ENCODE peak calls at places on chromosomes 4 and X, in four cellular contexts. C is CD4-positive, alpha-beta memory T cell; X is PC-3; R is stomach. K is an unnamed sample. For H3K4me1, the result is how much of the 10 kb centered on the place peaks cover.

GRCh38 chrX:45070116-45071007 is 130.3 kb downstream of the DIPK2B start:
- DNase-seq in X (peak), C (peak), R (no peak), K (peak)

GRCh38 chr4:176436500-176436973 is 116.8 kb downstream of the SPCS3 start:
- DNase-seq in R (no peak), X (peak), C (no peak), K (peak)

GRCh38 chrX:32530802-32531403 is 680.4 kb downstream of the DMD start:
- DNase-seq in X (peak), R (no peak), C (peak), K (no peak)

GRCh38 chrX:38275615-38276014 is 51.7 kb downstream of the RPGR start:
- DNase-seq in X (peak), C (no peak), R (no peak), K (peak)

GRCh38 chrX:13658602-13659001 is 5.7 kb downstream of the TCEANC start:
- DNase-seq in X (peak), R (no peak), C (peak), K (no peak)

GRCh38 chrX:54306379-54306778 is 51.5 kb downstream of the WNK3 start:
- DNase-seq in X (no peak), C (no peak), R (no peak), K (no peak)

GRCh38 chr4:38787693-38788092 is 4.9 kb upstream of the TLR10 start:
- DNase-seq in X (no peak), C (no peak), R (no peak), K (no peak)

GRCh38 chrX:135420831-135421230 is 913 bp upstream of the SMIM10L2A start:
- DNase-seq in C (no peak), R (no peak), X (no peak), K (no peak)

GRCh38 chr4:8854866-8855265 is 16.8 kb downstream of the HMX1 start:
- DNase-seq in X (no peak), C (no peak), R (no peak), K (peak)

GRCh38 chrX:12052109-12052508 is 86.2 kb upstream of the FRMPD4 start:
- DNase-seq in R (no peak), X (no peak), C (no peak), K (no peak)

GRCh38 chrX:105781794-105782193 is 40.5 kb upstream of the NRK start:
- DNase-seq in C (no peak), X (no peak), R (no peak), K (no peak)

GRCh38 chr4:189235599-189235998 is 705.1 kb upstream of the FRG1 start:
- DNase-seq in R (no peak), C (no peak), X (no peak), K (no peak)

GRCh38 chr4:169272265-169272886 is 1.6 kb upstream of the SH3RF1 start:
- DNase-seq in X (peak), C (no peak), R (no peak), K (no peak)

GRCh38 chr4:6333301-6334202 is 63.9 kb downstream of the WFS1 start:
- DNase-seq in C (no peak), X (peak), R (no peak), K (no peak)

GRCh38 chr4:135718019-135718418 is 1516.4 kb upstream of the PABPC4L start:
- DNase-seq in X (peak), R (no peak), C (no peak), K (no peak)

GRCh38 chrX:27796640-27797257 is 11.0 kb upstream of the MAGEB10 start:
- DNase-seq in C (no peak), R (no peak), X (no peak), K (no peak)

GRCh38 chrX:69127466-69127865 is 37.8 kb downstream of the PJA1 start:
- DNase-seq in R (no peak), C (no peak), X (peak), K (no peak)

GRCh38 chr4:188400456-188400855 is 261.2 kb downstream of the TRIML1 start:
- DNase-seq in R (no peak), X (no peak), C (no peak), K (no peak)

GRCh38 chr4:33411182-33411581 is 2691.0 kb downstream of the PCDH7 start:
- DNase-seq in X (peak), C (no peak), R (no peak), K (no peak)

GRCh38 chr4:31125061-31125460 is 404.9 kb downstream of the PCDH7 start:
- DNase-seq in X (no peak), R (no peak), C (no peak), K (no peak)

GRCh38 chrX:40845331-40845911 is 110.1 kb upstream of the MED14 start:
- DNase-seq in C (no peak), R (no peak), X (peak), K (peak)

GRCh38 chr4:76626686-76627465 is 191.8 kb downstream of the SHROOM3 start:
- DNase-seq in C (no peak), R (no peak), X (peak), K (no peak)

GRCh38 chr4:53355919-53356521 is 9.8 kb downstream of the SCFD2 start:
- DNase-seq in C (no peak), R (no peak), X (peak), K (no peak)

GRCh38 chr4:48949518-48950207 is 36.4 kb upstream of the CWH43 start:
- DNase-seq in X (peak), C (no peak), R (no peak), K (no peak)

GRCh38 chr4:140044314-140044991 is 109.5 kb downstream of the MAML3 start:
- DNase-seq in R (no peak), C (no peak), X (no peak), K (no peak)
- H3K4me1 ChIP-seq in R (under half), C (under half), X (under half), K (under half)

GRCh38 chr4:139734875-139735380 is 69.3 kb downstream of the MGST2 start:
- DNase-seq in X (peak), R (peak), C (peak), K (peak)
- H3K27ac ChIP-seq in X (no peak), R (peak), C (no peak), K (peak)

GRCh38 chrX:145853181-145853580 is 35.6 kb downstream of the SLITRK2 start:
- DNase-seq in X (no peak), R (no peak), C (no peak), K (no peak)
- H3K4me3 ChIP-seq in X (no peak), R (no peak), C (no peak), K (no peak)

DNA sequence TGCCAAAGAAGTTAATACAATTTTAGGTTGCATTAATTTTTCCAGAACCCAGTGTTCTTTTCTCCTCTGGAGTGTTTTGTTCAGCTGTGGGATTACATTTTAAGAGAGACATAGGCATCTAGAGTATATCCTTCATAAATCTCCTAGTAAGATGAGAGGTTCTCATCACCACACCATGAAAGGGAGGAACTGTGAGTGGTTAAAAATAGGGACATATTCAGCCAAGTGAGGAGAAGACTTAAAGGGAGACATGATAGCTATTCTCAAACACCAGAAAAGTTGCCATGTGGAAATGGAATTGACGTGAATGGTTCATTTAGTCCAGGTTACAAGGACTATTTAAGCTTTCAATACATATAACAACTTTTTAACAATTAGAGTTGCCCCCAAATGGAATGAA is 6.5 kb upstream of the MRPL1 start:
- DNase-seq in X (no peak), C (no peak), R (no peak), K (no peak)
- H3K4me1 ChIP-seq in X (under half), C (half or more), R (under half), K (under half)

DNA sequence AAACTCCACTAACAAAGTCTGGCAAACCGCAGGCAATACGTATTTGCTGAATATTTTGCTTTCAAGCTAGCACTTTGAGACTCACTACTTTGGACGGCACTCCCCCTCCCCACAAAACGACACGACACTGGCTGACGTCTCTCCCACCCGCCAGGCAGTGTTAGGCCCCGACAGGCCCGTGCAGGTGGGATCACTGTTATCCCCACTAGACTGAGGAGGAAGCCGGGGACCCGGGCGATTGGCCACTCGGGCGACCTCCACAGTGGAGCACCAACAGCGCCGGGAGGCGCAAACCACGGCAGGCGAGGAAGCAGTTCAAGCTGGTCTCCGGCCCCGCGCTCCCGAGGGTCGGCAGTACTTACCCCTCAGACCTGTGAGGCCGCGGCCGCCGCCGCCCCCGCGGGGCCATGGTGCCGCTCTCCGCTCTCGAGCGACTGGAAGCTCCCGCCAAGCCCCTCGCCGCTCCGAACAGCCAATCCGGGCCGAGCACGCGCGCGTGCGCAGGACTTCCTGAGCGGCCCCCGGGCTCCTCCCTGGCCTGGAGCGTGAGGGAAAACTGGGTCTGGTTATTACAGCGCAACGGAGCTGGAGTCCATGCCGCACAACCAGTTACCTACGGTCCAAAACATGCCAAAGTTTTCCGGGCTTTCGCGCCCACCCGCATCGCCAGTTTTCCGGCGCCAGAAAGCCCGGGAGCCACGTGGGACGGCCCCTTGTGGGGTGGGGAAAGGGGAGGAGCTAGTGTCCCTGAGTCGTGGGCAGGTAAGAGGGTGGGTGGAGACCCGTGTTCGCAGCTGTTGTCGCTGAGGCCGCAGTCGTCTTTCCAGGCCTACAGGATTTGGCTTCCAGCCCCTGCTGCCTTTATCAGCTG is at the start of gene CENPU:
- DNase-seq in C (peak), R (peak), X (peak), K (peak)
- H3K27ac ChIP-seq in C (peak), R (peak), X (peak), K (peak)

K was measured in SJSA1.